ENCODE peak calls at places on chromosomes 4 and X, in six cellular contexts. One of them, this sample, is unnamed.

GRCh38 chr4:87916636-87917035 is 58.9 kb upstream of the SPP1 start:
- DNase-seq in AG10803: no peak
- DNase-seq in tibial nerve: no peak
- DNase-seq in SJSA1: no peak
- DNase-seq in body of pancreas: no peak
- DNase-seq in GM23248: no peak
- DNase-seq in this sample: no peak

GRCh38 chr4:54433686-54434085 is 204.6 kb downstream of the PDGFRA start:
- DNase-seq in AG10803: peak
- DNase-seq in body of pancreas: no peak
- DNase-seq in SJSA1: no peak
- DNase-seq in tibial nerve: no peak
- DNase-seq in GM23248: peak
- DNase-seq in this sample: peak

GRCh38 chr4:118280501-118281218 is 72.1 kb downstream of the PRSS12 start:
- DNase-seq in AG10803: peak
- DNase-seq in tibial nerve: no peak
- DNase-seq in body of pancreas: peak
- DNase-seq in GM23248: peak
- DNase-seq in SJSA1: peak
- DNase-seq in this sample: peak

GRCh38 chr4:90546114-90546513 is 418.9 kb downstream of the CCSER1 start:
- DNase-seq in SJSA1: no peak
- DNase-seq in GM23248: no peak
- DNase-seq in body of pancreas: no peak
- DNase-seq in AG10803: no peak
- DNase-seq in tibial nerve: no peak
- DNase-seq in this sample: peak

GRCh38 chr4:150078041-150078995 is at the start of gene DCLK2:
- DNase-seq in SJSA1: peak
- DNase-seq in tibial nerve: peak
- DNase-seq in body of pancreas: peak
- DNase-seq in GM23248: peak
- DNase-seq in AG10803: peak
- DNase-seq in this sample: peak

GRCh38 chr4:26152051-26152450 is 168.8 kb upstream of the RBPJ start:
- DNase-seq in AG10803: no peak
- DNase-seq in GM23248: no peak
- DNase-seq in tibial nerve: no peak
- DNase-seq in SJSA1: no peak
- DNase-seq in body of pancreas: no peak
- DNase-seq in this sample: no peak

GRCh38 chr4:128384091-128384520 is 96.5 kb upstream of the PGRMC2 start:
- DNase-seq in tibial nerve: no peak
- DNase-seq in AG10803: peak
- DNase-seq in body of pancreas: no peak
- DNase-seq in SJSA1: peak
- DNase-seq in GM23248: peak
- DNase-seq in this sample: no peak

GRCh38 chr4:15778191-15778741 is at the start of gene CD38:
- DNase-seq in GM23248: peak
- DNase-seq in body of pancreas: no peak
- DNase-seq in SJSA1: no peak
- DNase-seq in AG10803: no peak
- DNase-seq in tibial nerve: no peak
- DNase-seq in this sample: no peak

GRCh38 chrX:123988423-123989116 is 27.1 kb downstream of the STAG2 start:
- DNase-seq in body of pancreas: no peak
- DNase-seq in AG10803: no peak
- DNase-seq in SJSA1: no peak
- DNase-seq in tibial nerve: no peak
- DNase-seq in GM23248: no peak
- DNase-seq in this sample: no peak

GRCh38 chrX:124211312-124211942 is 121.0 kb upstream of the TEX13D start:
- DNase-seq in AG10803: peak
- DNase-seq in GM23248: peak
- DNase-seq in tibial nerve: no peak
- DNase-seq in SJSA1: no peak
- DNase-seq in body of pancreas: no peak
- DNase-seq in this sample: peak

GRCh38 chrX:50168305-50168704 is 32.5 kb downstream of the AKAP4 start:
- DNase-seq in tibial nerve: no peak
- DNase-seq in SJSA1: no peak
- DNase-seq in GM23248: no peak
- DNase-seq in AG10803: no peak
- DNase-seq in body of pancreas: no peak
- DNase-seq in this sample: peak

GRCh38 chr4:5267418-5267817 is 216.1 kb downstream of the STK32B start:
- DNase-seq in SJSA1: no peak
- DNase-seq in body of pancreas: no peak
- DNase-seq in AG10803: peak
- DNase-seq in GM23248: peak
- DNase-seq in tibial nerve: no peak
- DNase-seq in this sample: no peak

GRCh38 chrX:16743604-16744325 is 24.4 kb downstream of the SYAP1 start:
- DNase-seq in AG10803: peak
- DNase-seq in tibial nerve: no peak
- DNase-seq in GM23248: peak
- DNase-seq in body of pancreas: no peak
- DNase-seq in SJSA1: no peak
- DNase-seq in this sample: peak

GRCh38 chr4:78747328-78747946 is 28.7 kb upstream of the BMP2K start:
- DNase-seq in AG10803: peak
- DNase-seq in tibial nerve: no peak
- DNase-seq in body of pancreas: no peak
- DNase-seq in SJSA1: no peak
- DNase-seq in GM23248: peak
- DNase-seq in this sample: no peak

GRCh38 chr4:82372502-82372873 is 1.3 kb downstream of the HNRNPD start:
- DNase-seq in SJSA1: no peak
- DNase-seq in AG10803: no peak
- DNase-seq in GM23248: peak
- DNase-seq in body of pancreas: peak
- DNase-seq in tibial nerve: no peak
- DNase-seq in this sample: peak

GRCh38 chr4:29829067-29829466 is 891.1 kb upstream of the PCDH7 start:
- DNase-seq in body of pancreas: no peak
- DNase-seq in AG10803: no peak
- DNase-seq in tibial nerve: no peak
- DNase-seq in SJSA1: no peak
- DNase-seq in GM23248: no peak
- DNase-seq in this sample: no peak

GRCh38 chrX:45850775-45851433 is 650.2 kb upstream of the DIPK2B start:
- DNase-seq in body of pancreas: peak
- DNase-seq in AG10803: peak
- DNase-seq in GM23248: peak
- DNase-seq in tibial nerve: no peak
- DNase-seq in SJSA1: peak
- DNase-seq in this sample: peak

GRCh38 chr4:78033859-78034258 is 23.3 kb upstream of the FRAS1 start:
- DNase-seq in GM23248: no peak
- DNase-seq in SJSA1: no peak
- DNase-seq in body of pancreas: no peak
- DNase-seq in AG10803: no peak
- DNase-seq in tibial nerve: no peak
- DNase-seq in this sample: peak

GRCh38 chrX:132836471-132836870 is 122.0 kb downstream of the HS6ST2 start:
- DNase-seq in SJSA1: no peak
- DNase-seq in body of pancreas: no peak
- DNase-seq in tibial nerve: no peak
- DNase-seq in GM23248: no peak
- DNase-seq in AG10803: no peak
- DNase-seq in this sample: no peak

GRCh38 chrX:148203531-148203930 is 222.4 kb downstream of the FMR1NB start:
- DNase-seq in GM23248: no peak
- DNase-seq in SJSA1: no peak
- DNase-seq in body of pancreas: no peak
- DNase-seq in AG10803: no peak
- DNase-seq in tibial nerve: no peak
- DNase-seq in this sample: no peak

GRCh38 chrX:24839331-24839730 is 145.6 kb downstream of the POLA1 start:
- DNase-seq in tibial nerve: no peak
- DNase-seq in SJSA1: no peak
- DNase-seq in AG10803: no peak
- DNase-seq in GM23248: no peak
- DNase-seq in body of pancreas: no peak
- DNase-seq in this sample: peak

GRCh38 chr4:22754091-22754490 is 61.4 kb downstream of the GBA3 start:
- DNase-seq in SJSA1: no peak
- DNase-seq in body of pancreas: no peak
- DNase-seq in tibial nerve: no peak
- DNase-seq in AG10803: no peak
- DNase-seq in GM23248: no peak
- DNase-seq in this sample: no peak

GRCh38 chr4:31415629-31416028 is 695.5 kb downstream of the PCDH7 start:
- DNase-seq in GM23248: no peak
- DNase-seq in body of pancreas: no peak
- DNase-seq in SJSA1: no peak
- DNase-seq in tibial nerve: no peak
- DNase-seq in AG10803: no peak
- DNase-seq in this sample: no peak

GRCh38 chrX:73944582-73944947 is 359.4 kb upstream of the ZCCHC13 start:
- DNase-seq in AG10803: no peak
- DNase-seq in body of pancreas: no peak
- DNase-seq in SJSA1: no peak
- DNase-seq in GM23248: peak
- DNase-seq in tibial nerve: no peak
- DNase-seq in this sample: no peak

GRCh38 chrX:119982145-119982544 is 38.6 kb upstream of the NKAP start:
- DNase-seq in body of pancreas: no peak
- DNase-seq in SJSA1: no peak
- DNase-seq in AG10803: no peak
- DNase-seq in tibial nerve: no peak
- DNase-seq in GM23248: no peak
- DNase-seq in this sample: no peak

GRCh38 chr4:149264093-149264733 is 551.4 kb downstream of the IQCM start:
- DNase-seq in GM23248: peak
- DNase-seq in SJSA1: peak
- DNase-seq in AG10803: peak
- DNase-seq in body of pancreas: no peak
- DNase-seq in tibial nerve: no peak
- DNase-seq in this sample: peak

GRCh38 chr4:116906758-116907157 is 178.6 kb downstream of the TRAM1L1 start:
- DNase-seq in GM23248: no peak
- DNase-seq in body of pancreas: no peak
- DNase-seq in SJSA1: no peak
- DNase-seq in AG10803: no peak
- DNase-seq in tibial nerve: no peak
- DNase-seq in this sample: no peak
- H3K4me3 ChIP-seq in GM23248: no peak
- H3K4me3 ChIP-seq in body of pancreas: no peak
- H3K4me3 ChIP-seq in SJSA1: no peak
- H3K4me3 ChIP-seq in AG10803: no peak
- H3K4me3 ChIP-seq in tibial nerve: no peak
- H3K4me3 ChIP-seq in this sample: no peak

GRCh38 chr4:153785830-153786721 is 2.8 kb downstream of the SFRP2 start:
- DNase-seq in SJSA1: no peak
- DNase-seq in tibial nerve: no peak
- DNase-seq in AG10803: peak
- DNase-seq in GM23248: peak
- DNase-seq in body of pancreas: no peak
- DNase-seq in this sample: peak

GRCh38 chr4:153788419-153789276 is at the start of gene SFRP2:
- DNase-seq in GM23248: peak
- DNase-seq in tibial nerve: peak
- DNase-seq in SJSA1: no peak
- DNase-seq in AG10803: no peak
- DNase-seq in body of pancreas: peak
- DNase-seq in this sample: peak

GRCh38 chr4:153789741-153790651 is 1.1 kb upstream of the SFRP2 start:
- DNase-seq in SJSA1: no peak
- DNase-seq in AG10803: peak
- DNase-seq in tibial nerve: no peak
- DNase-seq in GM23248: peak
- DNase-seq in body of pancreas: no peak
- DNase-seq in this sample: no peak

GRCh38 chr4:153787156-153787555 is 1.7 kb downstream of the SFRP2 start:
- DNase-seq in GM23248: no peak
- DNase-seq in body of pancreas: no peak
- DNase-seq in tibial nerve: no peak
- DNase-seq in SJSA1: no peak
- DNase-seq in AG10803: no peak
- DNase-seq in this sample: no peak

DNA sequence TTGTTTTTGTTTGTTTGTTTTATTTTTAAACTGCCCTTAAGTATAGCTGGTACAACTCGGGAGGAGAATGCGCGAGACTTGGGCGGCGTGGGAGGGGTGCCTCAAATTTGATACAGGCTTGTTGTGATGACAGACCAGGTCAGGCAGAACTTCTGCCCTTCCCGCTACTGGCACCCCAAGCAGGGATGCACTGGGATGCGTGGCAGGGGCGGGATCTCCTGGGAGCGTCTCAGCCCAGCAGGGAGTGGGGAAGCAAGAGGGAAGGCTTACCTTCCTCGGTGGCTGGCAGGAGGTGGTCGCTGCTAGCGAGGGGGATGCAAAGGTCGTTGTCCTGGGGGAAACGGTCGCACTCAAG is 842 bp downstream of the SFRP2 start:
- DNase-seq in body of pancreas: no peak
- DNase-seq in tibial nerve: no peak
- DNase-seq in AG10803: no peak
- DNase-seq in GM23248: no peak
- DNase-seq in SJSA1: no peak
- DNase-seq in this sample: no peak
- H3K4me3 ChIP-seq in body of pancreas: no peak
- H3K4me3 ChIP-seq in tibial nerve: peak
- H3K4me3 ChIP-seq in AG10803: peak
- H3K4me3 ChIP-seq in GM23248: no peak
- H3K4me3 ChIP-seq in SJSA1: no peak
- H3K4me3 ChIP-seq in this sample: no peak

DNA sequence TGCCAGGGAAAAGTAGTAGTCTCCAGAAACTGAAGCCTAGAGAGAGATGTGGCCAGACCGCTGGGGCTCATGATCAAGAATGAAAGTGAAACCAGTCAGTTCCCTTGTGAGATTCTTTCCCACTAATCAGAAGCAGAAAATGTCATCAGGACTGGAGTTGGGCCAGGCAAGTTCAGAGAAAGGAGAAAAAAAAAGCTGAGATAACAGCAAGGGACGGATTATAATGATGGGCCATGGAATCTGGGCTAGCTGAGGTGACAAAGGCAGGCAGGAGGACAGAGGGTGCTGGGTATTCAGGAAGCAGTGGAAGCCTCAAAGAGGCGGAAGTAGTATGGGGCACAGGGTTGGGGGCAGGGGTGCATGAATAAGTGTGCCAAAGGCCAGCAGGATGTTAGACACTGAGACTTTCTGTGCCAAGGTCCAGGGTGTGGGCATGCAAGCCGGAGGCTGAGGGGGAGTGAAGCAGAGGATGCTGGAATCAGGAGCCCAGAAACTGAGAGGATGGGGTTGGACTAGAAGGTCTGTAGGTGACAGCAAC is 2.5 kb downstream of the CXorf38 start:
- DNase-seq in AG10803: peak
- DNase-seq in GM23248: peak
- DNase-seq in tibial nerve: peak
- DNase-seq in body of pancreas: peak
- DNase-seq in SJSA1: peak
- DNase-seq in this sample: peak
- H3K4me3 ChIP-seq in AG10803: peak
- H3K4me3 ChIP-seq in GM23248: peak
- H3K4me3 ChIP-seq in tibial nerve: peak
- H3K4me3 ChIP-seq in body of pancreas: no peak
- H3K4me3 ChIP-seq in SJSA1: peak
- H3K4me3 ChIP-seq in this sample: peak

GRCh38 chr4:86556791-86557415 is 37.2 kb upstream of the PTPN13 start:
- DNase-seq in SJSA1: no peak
- DNase-seq in tibial nerve: no peak
- DNase-seq in body of pancreas: no peak
- DNase-seq in GM23248: peak
- DNase-seq in AG10803: no peak
- DNase-seq in this sample: peak
- H3K4me3 ChIP-seq in SJSA1: no peak
- H3K4me3 ChIP-seq in tibial nerve: no peak
- H3K4me3 ChIP-seq in body of pancreas: no peak
- H3K4me3 ChIP-seq in GM23248: no peak
- H3K4me3 ChIP-seq in AG10803: no peak
- H3K4me3 ChIP-seq in this sample: no peak

This sample was measured in epithelial cell of esophagus.